ENCODE peak calls at places on chromosome 21, in seven cellular contexts. D, A, V, N, Y, L and T are unnamed samples.
A peak's percentile ranks its signal among the peaks of the same experiment; 100 is the strongest.

GRCh38 chr21:40660461-40660860 is 186.5 kb downstream of the DSCAM start:
- DNase-seq in D (no peak), A (no peak), V (no peak), N (no peak), Y (no peak), L (no peak), T (no peak)

GRCh38 chr21:41668686-41669532 is 97.9 kb downstream of the RIPK4 start:
- DNase-seq in D (no peak), A (no peak), V (no peak), N (no peak), Y (no peak), L (no peak), T (no peak)

GRCh38 chr21:32316363-32317215 is 17.9 kb downstream of the MRAP start:
- DNase-seq in D (no peak), A (no peak), V (no peak), N (no peak), Y (no peak), L (no peak), T (no peak)

GRCh38 chr21:33360281-33360680 is 35.5 kb downstream of the IFNAR1 start:
- DNase-seq in D (no peak), A (peak; percentile 55), V (no peak), N (no peak), Y (no peak), L (no peak), T (no peak)

GRCh38 chr21:41187537-41188025 is 19.6 kb downstream of the BACE2 start:
- DNase-seq in D (no peak), A (no peak), V (no peak), N (no peak), Y (no peak), L (no peak), T (no peak)

GRCh38 chr21:36134820-36135390 is at the start of gene CBR3:
- DNase-seq in D (no peak), A (peak; percentile 71), V (peak; percentile 9), N (peak; percentile 37), Y (peak; percentile 72), L (peak; percentile 33), T (no peak)

GRCh38 chr21:43286196-43286595 is 117.4 kb downstream of the CRYAA start:
- DNase-seq in D (no peak), A (no peak), V (no peak), N (no peak), Y (no peak), L (no peak), T (no peak)

GRCh38 chr21:42692688-42693087 is 39.3 kb downstream of the PDE9A start:
- DNase-seq in D (no peak), A (no peak), V (no peak), N (no peak), Y (no peak), L (no peak), T (no peak)

GRCh38 chr21:38965910-38966504 is 160.3 kb downstream of the ETS2 start:
- DNase-seq in D (no peak), A (no peak), V (no peak), N (no peak), Y (no peak), L (no peak), T (no peak)

GRCh38 chr21:27225142-27225541 is 258.3 kb upstream of the ADAMTS5 start:
- DNase-seq in D (no peak), A (peak; percentile 11), V (no peak), N (no peak), Y (no peak), L (no peak), T (no peak)

GRCh38 chr21:42532466-42533181 is 19.0 kb downstream of the SLC37A1 start:
- DNase-seq in D (peak; percentile 73), A (no peak), V (no peak), N (peak; percentile 60), Y (peak; percentile 56), L (no peak), T (no peak)

GRCh38 chr21:45253180-45253579 is 34.5 kb downstream of the POFUT2 start:
- DNase-seq in D (no peak), A (no peak), V (peak; percentile 37), N (no peak), Y (peak; percentile 96), L (no peak), T (no peak)

GRCh38 chr21:44425307-44425894 is 29.9 kb upstream of the LRRC3 start:
- DNase-seq in D (no peak), A (no peak), V (no peak), N (no peak), Y (no peak), L (no peak), T (no peak)

GRCh38 chr21:45541221-45542039 is 810 bp downstream of the SLC19A1 start:
- DNase-seq in D (peak; percentile 37), A (peak; percentile 85), V (peak; percentile 56), N (no peak), Y (peak; percentile 99), L (peak; percentile 69), T (no peak)

GRCh38 chr21:38925923-38926322 is 120.2 kb downstream of the ETS2 start:
- DNase-seq in D (peak; percentile 48), A (peak; percentile 93), V (peak; percentile 88), N (no peak), Y (peak; percentile 78), L (no peak), T (no peak)

GRCh38 chr21:43865471-43866181 is 603 bp downstream of the AGPAT3 start:
- DNase-seq in D (no peak), A (peak; percentile 62), V (no peak), N (peak; percentile 66), Y (peak; percentile 75), L (peak; percentile 35), T (no peak)

GRCh38 chr21:33522950-33523349 is 19.0 kb downstream of the GART start:
- DNase-seq in D (no peak), A (no peak), V (no peak), N (no peak), Y (no peak), L (no peak), T (no peak)

GRCh38 chr21:34302496-34302895 is 61.3 kb upstream of the KCNE2 start:
- DNase-seq in D (no peak), A (peak; percentile 49), V (no peak), N (no peak), Y (no peak), L (no peak), T (no peak)

GRCh38 chr21:21997390-21998333 is 999.5 kb downstream of the NCAM2 start:
- DNase-seq in D (no peak), A (no peak), V (no peak), N (no peak), Y (no peak), L (no peak), T (no peak)

GRCh38 chr21:41707231-41707988 is 59.4 kb downstream of the RIPK4 start:
- DNase-seq in D (no peak), A (no peak), V (peak; percentile 28), N (no peak), Y (no peak), L (no peak), T (no peak)

GRCh38 chr21:46634966-46635323 is 529 bp upstream of the PRMT2 start:
- DNase-seq in D (peak; percentile 93), A (peak; percentile 77), V (peak; percentile 70), N (no peak), Y (peak; percentile 75), L (no peak), T (peak; percentile 16)

GRCh38 chr21:17200250-17200649 is 312.6 kb upstream of the CXADR start:
- DNase-seq in D (no peak), A (no peak), V (no peak), N (no peak), Y (no peak), L (no peak), T (no peak)

GRCh38 chr21:46111193-46111571 is 13.3 kb downstream of the COL6A2 start:
- DNase-seq in D (no peak), A (no peak), V (no peak), N (peak; percentile 8), Y (no peak), L (no peak), T (no peak)

GRCh38 chr21:41465176-41465781 is 39.2 kb downstream of the MX1 start:
- DNase-seq in D (no peak), A (no peak), V (no peak), N (no peak), Y (no peak), L (no peak), T (no peak)

GRCh38 chr21:35324372-35325220 is 275.5 kb upstream of the RUNX1 start:
- DNase-seq in D (no peak), A (peak; percentile 83), V (peak; percentile 73), N (no peak), Y (peak; percentile 51), L (no peak), T (no peak)

GRCh38 chr21:44448651-44449131 is 6.6 kb upstream of the LRRC3 start:
- DNase-seq in D (no peak), A (no peak), V (no peak), N (no peak), Y (no peak), L (no peak), T (no peak)

GRCh38 chr21:38956791-38957571 is 151.3 kb downstream of the ETS2 start:
- DNase-seq in D (peak; percentile 34), A (no peak), V (no peak), N (no peak), Y (no peak), L (no peak), T (no peak)

GRCh38 chr21:24110846-24111245 is 1496.4 kb downstream of the MRPL39 start:
- DNase-seq in D (no peak), A (no peak), V (no peak), N (no peak), Y (no peak), L (no peak), T (no peak)

GRCh38 chr21:43850728-43851295 is 14.2 kb upstream of the AGPAT3 start:
- DNase-seq in D (no peak), A (no peak), V (no peak), N (no peak), Y (no peak), L (no peak), T (no peak)

GRCh38 chr21:27149034-27149433 is 182.1 kb upstream of the ADAMTS5 start:
- DNase-seq in D (no peak), A (peak; percentile 47), V (no peak), N (no peak), Y (no peak), L (no peak), T (no peak)